ENCODE peak calls at places on chromosomes 1 and 21, in eight cellular contexts. T is HepG2, Z is fibroblast of the aortic adventitia, J is AML-193, N is astrocyte of the spinal cord, O is D341Med, A is dorsolateral prefrontal cortex, R is glutamatergic neuron. Q is an unnamed sample.
A peak's percentile ranks its signal among the peaks of the same experiment; 100 is the strongest.

GRCh38 chr1:4674117-4674516 is 19.7 kb downstream of the AJAP1 start:
- DNase-seq in J (no peak), N (no peak), Z (no peak), R (no peak), O (no peak), A (no peak), T (no peak), Q (no peak)

GRCh38 chr1:174659823-174660222 is 212.1 kb downstream of the GPR52 start:
- DNase-seq in Z (peak; percentile 30), O (no peak), J (no peak), T (peak; percentile 4), N (peak; percentile 75), R (no peak), A (no peak), Q (no peak)

GRCh38 chr1:71783096-71783495 is 499.2 kb downstream of the NEGR1 start:
- DNase-seq in A (no peak), N (no peak), J (no peak), T (no peak), O (no peak), Z (no peak), R (no peak), Q (peak; percentile 58)

GRCh38 chr1:184604152-184604900 is 150.3 kb downstream of the EDEM3 start:
- DNase-seq in N (no peak), O (no peak), R (no peak), A (no peak), T (no peak), J (no peak), Z (no peak), Q (no peak)

GRCh38 chr1:7113136-7113535 is 327.9 kb downstream of the CAMTA1 start:
- DNase-seq in A (no peak), Z (no peak), R (no peak), J (no peak), N (no peak), O (no peak), T (no peak), Q (no peak)

GRCh38 chr1:169427081-169427611 is at the start of gene CCDC181:
- DNase-seq in N (peak; percentile 78), R (peak; percentile 94), Z (peak; percentile 42), A (peak; percentile 74), O (peak; percentile 80), T (peak; percentile 3), J (no peak), Q (no peak)

GRCh38 chr1:184075040-184076029 is 23.8 kb downstream of the TSEN15 start:
- DNase-seq in A (no peak), O (peak; percentile 57), Z (peak; percentile 87), J (peak; percentile 70), T (peak; percentile 57), R (no peak), N (peak; percentile 73), Q (peak; percentile 87)

GRCh38 chr21:46562964-46563607 is 41.8 kb downstream of the S100B start:
- DNase-seq in J (no peak), T (no peak), O (no peak), Z (no peak), A (no peak), R (no peak), N (no peak), Q (no peak)

GRCh38 chr1:86154581-86155060 is 2.0 kb downstream of the COL24A1 start:
- DNase-seq in J (no peak), T (no peak), N (no peak), R (peak; percentile 43), Z (no peak), O (no peak), A (peak; percentile 46), Q (no peak)

GRCh38 chr1:2258996-2259395 is 30.9 kb downstream of the SKI start:
- DNase-seq in A (no peak), T (no peak), O (no peak), N (no peak), R (peak; percentile 9), Z (no peak), J (no peak), Q (no peak)

GRCh38 chr21:38628426-38628825 is 130.1 kb upstream of the ERG start:
- DNase-seq in O (no peak), J (no peak), R (no peak), T (peak; percentile 2), N (no peak), A (no peak), Z (no peak), Q (no peak)

GRCh38 chr21:42644223-42645208 is 8.9 kb upstream of the PDE9A start:
- DNase-seq in Z (peak; percentile 42), R (no peak), A (no peak), N (peak; percentile 9), T (no peak), O (no peak), J (no peak), Q (peak; percentile 33)

GRCh38 chr1:101526813-101527212 is 290.0 kb downstream of the S1PR1 start:
- DNase-seq in N (no peak), A (no peak), T (no peak), Z (no peak), J (no peak), R (no peak), O (no peak), Q (no peak)

GRCh38 chr1:43382027-43382771 is 7.4 kb downstream of the MED8 start:
- DNase-seq in A (peak; percentile 78), J (no peak), Z (peak; percentile 45), N (no peak), R (no peak), O (no peak), T (no peak), Q (no peak)

GRCh38 chr1:918843-919242 is 4.9 kb upstream of the SAMD11 start:
- DNase-seq in J (no peak), A (no peak), O (no peak), R (peak; percentile 12), Z (no peak), T (no peak), N (no peak), Q (peak; percentile 30)

GRCh38 chr1:15106608-15107007 is 46.9 kb upstream of the TMEM51 start:
- DNase-seq in O (no peak), N (no peak), J (no peak), T (no peak), Z (no peak), A (no peak), R (no peak), Q (peak; percentile 89)

GRCh38 chr1:150579955-150580642 is 689 bp upstream of the MCL1 start:
- DNase-seq in A (no peak), J (no peak), N (no peak), O (no peak), Z (no peak), R (no peak), T (no peak), Q (no peak)

GRCh38 chr1:10143961-10144485 is 66.3 kb upstream of the KIF1B start:
- DNase-seq in T (no peak), O (no peak), Z (no peak), A (no peak), R (no peak), N (no peak), J (no peak), Q (no peak)

GRCh38 chr1:234770031-234770795 is 160.2 kb upstream of the IRF2BP2 start:
- DNase-seq in O (no peak), A (no peak), N (peak; percentile 55), R (peak; percentile 31), T (no peak), J (no peak), Z (no peak), Q (no peak)

GRCh38 chr1:33137800-33138199 is 44.0 kb downstream of the TRIM62 start:
- DNase-seq in N (no peak), Z (no peak), A (no peak), T (peak; percentile 32), R (peak; percentile 82), J (no peak), O (peak; percentile 76), Q (peak; percentile 13)